ENCODE peak calls at places on chromosome 19, in four cellular contexts. R is activated CD4-positive, CD25-positive, alpha-beta regulatory T cell; E is stimulated activated CD4-positive, alpha-beta T cell treated with anti-CD3 and anti-CD28 coated beads, Interleukin-4, amount 100 ng/mL, for 48 hours; A is T-helper 9 cell. T is an unnamed sample.

GRCh38 chr19:32875428-32875827 is 5.9 kb upstream of the SLC7A9 start:
- DNase-seq in A (no peak), R (no peak), E (no peak), T (no peak)

GRCh38 chr19:35278578-35279284 is 3.6 kb upstream of the HAMP start:
- DNase-seq in A (no peak), E (no peak), R (no peak), T (no peak)

GRCh38 chr19:13748169-13748884 is 16.0 kb upstream of the MRI1 start:
- DNase-seq in E (peak), A (no peak), R (no peak), T (no peak)

GRCh38 chr19:34393031-34393430 is 11.2 kb upstream of the PDCD2L start:
- DNase-seq in R (no peak), A (no peak), E (no peak), T (no peak)

GRCh38 chr19:1956868-1957492 is 16.0 kb downstream of the CSNK1G2 start:
- DNase-seq in E (no peak), A (no peak), R (no peak), T (no peak)

GRCh38 chr19:49335071-49335783 is at the start of gene CD37:
- DNase-seq in A (peak), R (peak), E (no peak), T (peak)

GRCh38 chr19:47699360-47699917 is 13.8 kb upstream of the EHD2 start:
- DNase-seq in A (peak), E (peak), R (peak), T (peak)

GRCh38 chr19:38784224-38784623 is 4.8 kb upstream of the LGALS7B start:
- DNase-seq in R (no peak), E (no peak), A (no peak), T (no peak)

GRCh38 chr19:53977429-53977990 is 13.9 kb upstream of the CACNG6 start:
- DNase-seq in A (peak), R (peak), E (peak), T (peak)

GRCh38 chr19:5851302-5851701 is at the start of gene FUT3:
- DNase-seq in R (no peak), E (no peak), A (no peak), T (no peak)

GRCh38 chr19:6464070-6464873 is at the start of gene CRB3:
- DNase-seq in R (peak), E (no peak), A (peak), T (peak)

GRCh38 chr19:46786236-46787039 is 2.0 kb downstream of the SLC1A5 start:
- DNase-seq in R (peak), A (peak), E (peak), T (peak)

GRCh38 chr19:7507884-7508283 is 8.0 kb upstream of the ZNF358 start:
- DNase-seq in E (no peak), R (no peak), A (no peak), T (no peak)

GRCh38 chr19:13762635-13763235 is 1.6 kb upstream of the MRI1 start:
- DNase-seq in R (no peak), E (no peak), A (no peak), T (no peak)

GRCh38 chr19:38564981-38565685 is 52.6 kb downstream of the MAP4K1 start:
- DNase-seq in E (no peak), A (no peak), R (no peak), T (no peak)

GRCh38 chr19:58154287-58154678 is 3.7 kb upstream of the ZNF329 start:
- DNase-seq in R (no peak), E (no peak), A (no peak), T (no peak)

GRCh38 chr19:491146-491741 is 5.0 kb upstream of the MADCAM1 start:
- DNase-seq in R (no peak), A (no peak), E (no peak), T (peak)

GRCh38 chr19:16067205-16067938 is 8.9 kb upstream of the TPM4 start:
- DNase-seq in A (no peak), E (no peak), R (no peak), T (no peak)

GRCh38 chr19:485583-486236 is 10.6 kb upstream of the MADCAM1 start:
- DNase-seq in E (no peak), R (no peak), A (no peak), T (no peak)

GRCh38 chr19:1041835-1042685 is 2.2 kb downstream of the ABCA7 start:
- DNase-seq in E (no peak), R (no peak), A (no peak), T (no peak)

GRCh38 chr19:27794444-27795042 is 1418.4 kb downstream of the UQCRFS1 start:
- DNase-seq in E (no peak), A (no peak), R (no peak), T (no peak)

GRCh38 chr19:1369214-1369805 is 14.4 kb upstream of the NDUFS7 start:
- DNase-seq in A (no peak), E (no peak), R (no peak), T (no peak)

GRCh38 chr19:45938733-45939319 is 24.2 kb upstream of the NANOS2 start:
- DNase-seq in R (no peak), A (no peak), E (no peak), T (no peak)

GRCh38 chr19:11881151-11881800 is 6.3 kb upstream of the ZNF69 start:
- DNase-seq in E (peak), R (peak), A (peak), T (peak)

GRCh38 chr19:40596608-40597328 is 4.4 kb upstream of the LTBP4 start:
- DNase-seq in A (no peak), R (no peak), E (no peak), T (no peak)

GRCh38 chr19:31118926-31119325 is 230.3 kb downstream of the TSHZ3 start:
- DNase-seq in A (no peak), E (no peak), R (no peak), T (no peak)

GRCh38 chr19:33535176-33535575 is 13.6 kb upstream of the PEPD start:
- DNase-seq in E (no peak), A (no peak), R (no peak), T (no peak)

GRCh38 chr19:54725321-54725720 is 1.1 kb downstream of the KIR3DL3 start:
- DNase-seq in E (no peak), R (no peak), A (no peak), T (no peak)

GRCh38 chr19:42529248-42529764 is 1.0 kb upstream of the CEACAM1 start:
- DNase-seq in R (peak), A (peak), E (peak), T (peak)

T was measured in effector CD8-positive, alpha-beta T cell.